ENCODE peak calls at places on chromosomes 16 and 17, in seven cellular contexts. Q, J, C, X, G, S and L are unnamed samples.
A peak's percentile ranks its signal among the peaks of the same experiment; 100 is the strongest.

GRCh38 chr16:77896357-77896972 is 108.1 kb downstream of the VAT1L start:
- DNase-seq in Q (no peak), J (peak; percentile 21), C (no peak), X (no peak), G (peak; percentile 13), S (peak; percentile 38), L (no peak)

GRCh38 chr17:60327122-60327869 is 64.6 kb downstream of the USP32 start:
- DNase-seq in Q (no peak), J (no peak), C (no peak), X (no peak), G (peak; percentile 70), S (no peak), L (no peak)

GRCh38 chr17:67759355-67760171 is 41.8 kb downstream of the NOL11 start:
- DNase-seq in Q (peak; percentile 44), J (peak; percentile 77), C (no peak), X (no peak), G (no peak), S (peak; percentile 78), L (no peak)

GRCh38 chr17:50745631-50746030 is 21.7 kb downstream of the ANKRD40CL start:
- DNase-seq in Q (no peak), J (no peak), C (no peak), X (no peak), G (no peak), S (no peak), L (no peak)

GRCh38 chr17:35086931-35087573 is 23.5 kb upstream of the RFFL start:
- DNase-seq in Q (peak; percentile 55), J (no peak), C (no peak), X (no peak), G (no peak), S (no peak), L (peak; percentile 39)

GRCh38 chr16:65600629-65601028 is 478.8 kb upstream of the CDH11 start:
- DNase-seq in Q (no peak), J (peak; percentile 13), C (no peak), X (no peak), G (peak; percentile 9), S (no peak), L (no peak)

GRCh38 chr17:19771971-19772630 is 24.0 kb upstream of the ALDH3A1 start:
- DNase-seq in Q (no peak), J (no peak), C (no peak), X (peak; percentile 6), G (no peak), S (no peak), L (no peak)

GRCh38 chr16:85490971-85491771 is 122.0 kb upstream of the GSE1 start:
- DNase-seq in Q (peak; percentile 75), J (peak; percentile 11), C (peak; percentile 51), X (peak; percentile 3), G (peak; percentile 65), S (no peak), L (peak; percentile 77)

GRCh38 chr17:8062435-8062806 is 23.6 kb downstream of the ALOX15B start:
- DNase-seq in Q (no peak), J (peak; percentile 74), C (no peak), X (no peak), G (no peak), S (peak; percentile 42), L (peak; percentile 65)

GRCh38 chr17:80910043-80910442 is 81.6 kb upstream of the CHMP6 start:
- DNase-seq in Q (no peak), J (no peak), C (no peak), X (no peak), G (no peak), S (no peak), L (no peak)

GRCh38 chr16:66525396-66526180 is 24.3 kb downstream of the TK2 start:
- DNase-seq in Q (no peak), J (peak; percentile 58), C (no peak), X (no peak), G (no peak), S (no peak), L (no peak)

GRCh38 chr16:87324411-87325275 is 7.5 kb upstream of the C16orf95 start:
- DNase-seq in Q (peak; percentile 64), J (peak; percentile 33), C (peak; percentile 60), X (peak; percentile 17), G (peak; percentile 84), S (peak; percentile 28), L (no peak)

GRCh38 chr17:17414316-17414937 is 62.4 kb upstream of the MED9 start:
- DNase-seq in Q (no peak), J (peak; percentile 78), C (no peak), X (no peak), G (no peak), S (peak; percentile 52), L (no peak)
- TF ChIP-seq CTCF in Q (no peak), J (no peak), C (no peak), X (no peak), G (no peak), S (no peak), L (no peak)

GRCh38 chr16:88393034-88393433 is 10.3 kb downstream of the ZNF469 start:
- DNase-seq in Q (no peak), J (no peak), C (no peak), X (no peak), G (no peak), S (no peak), L (no peak)

GRCh38 chr16:88394426-88394825 is 11.7 kb downstream of the ZNF469 start:
- DNase-seq in Q (no peak), J (no peak), C (no peak), X (no peak), G (no peak), S (no peak), L (no peak)

GRCh38 chr16:88392111-88392510 is 9.4 kb downstream of the ZNF469 start:
- DNase-seq in Q (no peak), J (no peak), C (no peak), X (no peak), G (no peak), S (no peak), L (no peak)

GRCh38 chr16:88392616-88393015 is 9.9 kb downstream of the ZNF469 start:
- DNase-seq in Q (no peak), J (no peak), C (no peak), X (no peak), G (no peak), S (no peak), L (no peak)

DNA sequence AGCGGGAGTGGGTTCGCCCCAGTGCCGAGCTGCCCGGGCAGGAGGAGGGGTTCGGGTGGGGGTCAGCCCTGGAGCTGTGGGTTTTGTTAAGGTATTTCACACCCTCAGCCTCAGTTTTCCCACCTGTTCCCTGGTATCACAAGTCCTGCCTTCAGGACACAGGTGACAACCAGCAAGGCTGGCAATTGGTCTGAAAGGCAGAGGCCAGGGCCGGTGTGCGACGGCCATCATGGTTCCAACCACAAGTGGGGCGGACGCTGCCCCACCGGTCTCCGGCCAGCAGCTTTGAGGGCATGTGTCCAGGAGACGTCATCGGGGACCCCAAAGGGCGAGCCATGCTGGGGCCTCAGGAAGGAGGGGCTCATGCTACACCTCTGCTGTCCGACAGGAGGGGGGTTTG is 10.8 kb downstream of the ZNF469 start:
- DNase-seq in Q (no peak), J (no peak), C (no peak), X (no peak), G (no peak), S (no peak), L (no peak)
- H3K4me1 ChIP-seq in Q (no peaks in the 10 kb centered on the region), J (no peaks in the 10 kb centered on the region), C (no peaks in the 10 kb centered on the region), X (no peaks in the 10 kb centered on the region), G (no peaks in the 10 kb centered on the region), S (no peaks in the 10 kb centered on the region), L (no peaks in the 10 kb centered on the region)

GRCh38 chr17:4818276-4818675 is 11.3 kb downstream of the PLD2 start:
- DNase-seq in Q (no peak), J (no peak), C (no peak), X (no peak), G (no peak), S (no peak), L (no peak)

GRCh38 chr17:4816826-4817225 is 9.9 kb downstream of the PLD2 start:
- DNase-seq in Q (no peak), J (no peak), C (no peak), X (no peak), G (no peak), S (no peak), L (no peak)

GRCh38 chr17:4812690-4813089 is 5.7 kb downstream of the PLD2 start:
- DNase-seq in Q (no peak), J (no peak), C (no peak), X (no peak), G (no peak), S (no peak), L (no peak)

GRCh38 chr17:4811471-4811870 is 4.5 kb downstream of the PLD2 start:
- DNase-seq in Q (no peak), J (no peak), C (no peak), X (no peak), G (no peak), S (no peak), L (no peak)

GRCh38 chr17:4815043-4815675 is 8.2 kb downstream of the PLD2 start:
- DNase-seq in Q (no peak), J (no peak), C (no peak), X (no peak), G (no peak), S (no peak), L (no peak)
- TF ChIP-seq CTCF in Q (peak; percentile 37), J (peak; percentile 7), C (peak; percentile 35), X (no peak), G (peak; percentile 24), S (no peak), L (no peak)

GRCh38 chr16:27242868-27243590 is 25.5 kb downstream of the NSMCE1 start:
- DNase-seq in Q (peak; percentile 60), J (peak; percentile 86), C (peak; percentile 52), X (no peak), G (peak; percentile 62), S (peak; percentile 98), L (no peak)

GRCh38 chr16:27240948-27241531 is 27.5 kb downstream of the NSMCE1 start:
- DNase-seq in Q (peak; percentile 46), J (peak; percentile 55), C (no peak), X (no peak), G (no peak), S (peak; percentile 74), L (no peak)

GRCh38 chr16:27241658-27242057 is 26.9 kb downstream of the NSMCE1 start:
- DNase-seq in Q (peak; percentile 42), J (no peak), C (no peak), X (no peak), G (no peak), S (no peak), L (no peak)

GRCh38 chr16:27243725-27244362 is 24.7 kb downstream of the NSMCE1 start:
- DNase-seq in Q (peak; percentile 40), J (no peak), C (no peak), X (no peak), G (no peak), S (no peak), L (no peak)

DNA sequence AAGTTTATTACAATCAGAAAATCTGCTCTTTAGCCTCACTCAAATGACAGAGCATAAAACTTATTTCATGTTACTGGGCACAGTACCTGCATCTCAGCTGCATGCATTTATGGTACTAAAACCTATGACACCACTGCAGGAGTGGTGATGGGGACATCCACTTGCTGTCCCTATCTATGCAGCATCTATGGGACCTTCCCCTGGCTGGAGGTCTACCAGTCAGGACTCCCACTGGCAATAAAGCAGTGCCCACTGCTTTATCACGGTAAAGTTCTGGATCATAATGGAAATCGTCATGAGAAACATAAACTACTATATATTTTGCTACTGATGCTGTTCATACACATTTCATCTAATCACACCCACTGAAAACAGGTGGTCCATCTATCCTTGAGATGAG is 26.2 kb downstream of the NSMCE1 start:
- DNase-seq in Q (no peak), J (no peak), C (no peak), X (no peak), G (no peak), S (no peak), L (no peak)
- H3K4me1 ChIP-seq in Q (peaks cover 15% of the 10 kb centered on the region), J (peaks cover 34% of the 10 kb centered on the region), C (peaks cover 14% of the 10 kb centered on the region), X (peaks cover 32% of the 10 kb centered on the region), G (peaks cover 15% of the 10 kb centered on the region), S (peaks cover 43% of the 10 kb centered on the region), L (peaks cover 64% of the 10 kb centered on the region)